ENCODE peak calls at places on chromosome 3, in four cellular contexts. U is effector memory CD4-positive, alpha-beta T cell; O is ovary; H is cardiac muscle cell. X is an unnamed sample.

GRCh38 chr3:14305321-14305720 is 97.1 kb upstream of the SLC6A6 start:
- DNase-seq in U (no peak), O (no peak), H (peak), X (no peak)

GRCh38 chr3:124234852-124235252 is 242.9 kb upstream of the ROPN1 start:
- DNase-seq in U (no peak), O (no peak), H (no peak), X (no peak)

GRCh38 chr3:37918627-37919026 is 56.9 kb downstream of the CTDSPL start:
- DNase-seq in U (no peak), O (no peak), H (no peak), X (no peak)

GRCh38 chr3:150145659-150146058 is 175.0 kb upstream of the PFN2 start:
- DNase-seq in U (no peak), O (no peak), H (peak), X (no peak)

GRCh38 chr3:10194328-10195071 is 29.8 kb downstream of the IRAK2 start:
- DNase-seq in U (no peak), O (no peak), H (no peak), X (peak)

GRCh38 chr3:125140011-125140813 is 72.3 kb downstream of the SLC12A8 start:
- DNase-seq in U (no peak), O (no peak), H (peak), X (no peak)

GRCh38 chr3:189513281-189514151 is 117.7 kb upstream of the TP63 start:
- DNase-seq in U (no peak), O (no peak), H (no peak), X (no peak)

GRCh38 chr3:179074656-179075055 is 3.0 kb upstream of the ZMAT3 start:
- DNase-seq in U (no peak), O (no peak), H (no peak), X (no peak)

GRCh38 chr3:59979542-59979941 is 929.7 kb upstream of the CFAP20DC start:
- DNase-seq in U (no peak), O (no peak), H (no peak), X (no peak)

GRCh38 chr3:194782767-194783404 is 97.2 kb downstream of the FAM43A start:
- DNase-seq in U (no peak), O (no peak), H (no peak), X (no peak)

GRCh38 chr3:140972833-140973232 is 31.2 kb downstream of the SLC25A36 start:
- DNase-seq in U (no peak), O (no peak), H (peak), X (no peak)

GRCh38 chr3:25040739-25041138 is 387.3 kb upstream of the RARB start:
- DNase-seq in U (no peak), O (no peak), H (peak), X (no peak)

GRCh38 chr3:138114431-138114918 is 933 bp downstream of the DZIP1L start:
- DNase-seq in U (no peak), O (no peak), H (peak), X (no peak)

GRCh38 chr3:151724846-151725562 is 8.7 kb upstream of the AADACL2 start:
- DNase-seq in U (no peak), O (no peak), H (no peak), X (no peak)

GRCh38 chr3:190741788-190742187 is 120.7 kb downstream of the GMNC start:
- DNase-seq in U (no peak), O (no peak), H (no peak), X (no peak)

GRCh38 chr3:190739726-190740230 is 122.7 kb downstream of the GMNC start:
- DNase-seq in U (no peak), O (no peak), H (peak), X (no peak)

GRCh38 chr3:190734490-190734889 is 128.0 kb downstream of the GMNC start:
- DNase-seq in U (no peak), O (no peak), H (no peak), X (no peak)

GRCh38 chr3:190738756-190739155 is 123.7 kb downstream of the GMNC start:
- DNase-seq in U (no peak), O (no peak), H (peak), X (no peak)

GRCh38 chr3:190737451-190737850 is 125.0 kb downstream of the GMNC start:
- DNase-seq in U (no peak), O (no peak), H (no peak), X (no peak)
- H3K27ac ChIP-seq in U (no peak), O (no peak), H (no peak), X (no peak)

GRCh38 chr3:52220380-52221026 is 4.9 kb downstream of the TLR9 start:
- DNase-seq in U (peak), O (peak), H (peak), X (peak)
- H3K27ac ChIP-seq in U (no peak), O (no peak), H (no peak), X (no peak)

DNA sequence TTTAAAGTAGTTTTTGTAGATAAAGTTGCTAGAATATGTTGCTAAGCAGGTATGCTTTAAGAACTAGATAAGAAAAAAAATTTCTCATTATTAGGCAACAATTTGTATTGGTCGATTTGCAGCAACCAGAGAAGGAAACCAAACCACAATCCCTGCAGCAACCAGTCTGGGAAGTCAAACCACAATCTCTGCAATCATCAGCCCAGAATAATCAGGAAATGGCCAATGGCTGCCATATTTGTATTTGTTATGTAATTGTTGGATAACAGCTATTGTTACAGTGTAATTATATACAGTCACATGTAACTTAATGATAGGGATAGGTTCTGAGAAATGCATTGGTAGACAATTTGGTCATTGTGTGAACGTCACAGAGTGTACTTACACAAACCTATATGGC is 23.6 kb downstream of the STXBP5L start:
- DNase-seq in U (no peak), O (no peak), H (no peak), X (no peak)
- H3K27ac ChIP-seq in U (no peak), O (no peak), H (no peak), X (no peak)

DNA sequence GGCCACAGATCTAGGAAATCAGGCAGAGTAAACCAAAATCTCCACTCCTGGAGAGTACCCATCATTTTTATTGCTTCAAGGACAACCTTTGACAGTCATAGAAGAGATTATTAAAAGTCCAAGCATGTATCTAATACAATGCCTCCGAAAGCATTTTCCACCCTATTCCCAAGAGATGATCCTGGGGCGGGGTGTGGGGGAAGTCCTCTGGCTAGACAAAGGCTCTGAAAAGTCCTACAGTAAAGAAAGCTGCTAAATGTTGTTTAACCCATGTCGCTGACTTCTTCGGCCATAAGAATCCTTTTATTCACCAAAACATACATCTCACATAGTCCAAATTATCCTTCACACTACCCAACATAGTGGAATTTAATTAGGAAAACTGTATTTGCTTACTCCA is 115.7 kb upstream of the STT3B start:
- DNase-seq in U (no peak), O (no peak), H (no peak), X (no peak)
- H3K27ac ChIP-seq in U (no peak), O (no peak), H (no peak), X (no peak)

GRCh38 chr3:173109143-173109542 is 31.9 kb downstream of the SPATA16 start:
- DNase-seq in U (no peak), O (no peak), H (no peak), X (no peak)
- H3K27ac ChIP-seq in U (no peak), O (no peak), H (no peak), X (no peak)

GRCh38 chr3:47410417-47410720 is 29.5 kb downstream of the PTPN23 start:
- DNase-seq in U (no peak), O (peak), H (no peak), X (no peak)
- H3K27ac ChIP-seq in U (no peak), O (no peak), H (no peak), X (no peak)

GRCh38 chr3:45168451-45168850 is 22.3 kb upstream of the CDCP1 start:
- DNase-seq in U (no peak), O (no peak), H (no peak), X (no peak)

GRCh38 chr3:45166283-45166879 is 20.2 kb upstream of the CDCP1 start:
- DNase-seq in U (no peak), O (no peak), H (no peak), X (no peak)

GRCh38 chr3:45165497-45166282 is 19.5 kb upstream of the CDCP1 start:
- DNase-seq in U (no peak), O (no peak), H (no peak), X (no peak)

GRCh38 chr3:45170071-45170470 is 23.9 kb upstream of the CDCP1 start:
- DNase-seq in U (no peak), O (no peak), H (no peak), X (peak)

DNA sequence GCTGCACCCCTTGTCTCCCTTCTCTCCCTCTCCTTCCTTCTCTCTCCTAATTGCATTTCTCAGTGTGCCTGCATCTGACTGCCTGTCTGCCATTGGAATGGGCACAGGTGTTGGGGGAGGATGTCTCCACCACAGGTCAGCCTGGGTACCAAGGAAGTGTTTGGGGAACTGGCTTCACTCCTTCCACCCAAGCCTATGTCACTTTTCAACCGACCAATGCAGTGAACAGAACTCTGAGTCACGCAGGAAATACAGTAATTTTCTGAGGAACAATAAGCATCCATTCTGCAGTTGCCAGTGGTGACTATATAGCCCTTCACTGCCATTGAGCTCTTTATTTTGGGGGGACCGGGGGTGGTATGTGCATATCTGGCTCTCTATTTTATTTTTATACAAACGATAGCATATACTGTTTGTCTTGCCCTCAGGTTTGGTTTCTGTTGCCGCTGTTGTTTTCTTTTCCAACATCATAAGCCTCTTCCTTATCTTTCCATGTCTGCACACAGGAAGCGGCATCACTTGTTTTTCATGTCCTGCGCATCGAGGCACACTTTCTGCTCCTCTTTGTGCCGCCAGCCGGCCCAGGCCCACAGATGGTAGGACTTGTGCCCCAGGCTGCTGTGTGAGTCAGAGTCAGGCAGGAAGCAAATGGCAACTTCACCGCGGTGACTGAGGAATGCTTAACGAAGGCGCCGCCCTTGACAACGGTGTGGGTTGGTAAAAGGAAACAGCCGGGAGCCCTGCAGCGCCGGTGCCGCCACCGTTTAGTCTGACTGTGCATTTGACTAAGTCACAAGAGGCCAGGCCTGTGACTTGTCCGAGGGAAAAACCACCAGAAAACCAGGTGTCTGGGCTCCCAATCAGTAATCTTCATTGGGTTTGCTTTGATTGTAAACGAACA is 21.1 kb upstream of the CDCP1 start:
- DNase-seq in U (peak), O (peak), H (peak), X (no peak)
- H3K27ac ChIP-seq in U (peak), O (no peak), H (no peak), X (no peak)

GRCh38 chr3:177803495-177803894 is 606.2 kb upstream of the TBL1XR1 start:
- DNase-seq in U (no peak), O (no peak), H (no peak), X (no peak)
- H3K27ac ChIP-seq in U (no peak), O (no peak), H (no peak), X (no peak)

GRCh38 chr3:170352936-170353335 is 4.6 kb upstream of the SKIL start:
- DNase-seq in U (no peak), O (no peak), H (no peak), X (no peak)
- H3K27ac ChIP-seq in U (no peak), O (no peak), H (no peak), X (no peak)

X was measured in substantia nigra.